ENCODE peak calls at places on chromosome 7, in five cellular contexts. T is ovary, G is cardiac muscle cell, W is brain microvascular endothelial cell, F is heart left ventricle. J is an unnamed sample. For H3K36me3, the result is how much of the 10 kb centered on the place peaks cover.

GRCh38 chr7:132425920-132426319 is 150.3 kb downstream of the PLXNA4 start:
- DNase-seq in W (no peak), T (no peak), F (no peak), G (no peak), J (no peak)

GRCh38 chr7:69342154-69342884 is 256.0 kb upstream of the AUTS2 start:
- DNase-seq in T (no peak), F (no peak), W (no peak), G (no peak), J (no peak)

GRCh38 chr7:42143605-42144252 is 93.3 kb downstream of the GLI3 start:
- DNase-seq in T (no peak), W (peak), F (no peak), G (no peak), J (no peak)

GRCh38 chr7:55081067-55081853 is 62.4 kb downstream of the EGFR start:
- DNase-seq in T (no peak), W (no peak), F (no peak), G (no peak), J (no peak)

GRCh38 chr7:584122-584465 is 64.4 kb upstream of the PDGFA start:
- DNase-seq in G (no peak), W (no peak), T (no peak), F (no peak), J (no peak)

GRCh38 chr7:80916770-80917681 is 1.8 kb downstream of the SEMA3C start:
- DNase-seq in T (no peak), W (peak), G (peak), F (no peak), J (peak)

GRCh38 chr7:32496052-32496813 is 944 bp downstream of the AVL9 start:
- DNase-seq in W (no peak), G (no peak), F (no peak), T (no peak), J (no peak)

GRCh38 chr7:121395494-121395960 is 581 bp downstream of the FAM3C start:
- DNase-seq in G (no peak), W (peak), T (no peak), F (no peak), J (peak)

GRCh38 chr7:157543791-157544190 is 207.0 kb downstream of the DNAJB6 start:
- DNase-seq in W (no peak), F (no peak), T (no peak), G (no peak), J (no peak)

GRCh38 chr7:142918901-142919300 is 14.6 kb downstream of the TRPV5 start:
- DNase-seq in G (no peak), F (no peak), W (no peak), T (no peak), J (no peak)

GRCh38 chr7:89621925-89622641 is 532.2 kb upstream of the STEAP1 start:
- DNase-seq in G (no peak), T (no peak), F (no peak), W (no peak), J (no peak)

GRCh38 chr7:73707045-73707631 is 12.3 kb downstream of the STX1A start:
- DNase-seq in T (no peak), W (peak), G (no peak), F (peak), J (no peak)

GRCh38 chr7:131619336-131620305 is 63.2 kb upstream of the PODXL start:
- DNase-seq in W (no peak), G (no peak), F (no peak), T (no peak), J (peak)

GRCh38 chr7:94414481-94414880 is 19.8 kb downstream of the COL1A2 start:
- DNase-seq in T (no peak), F (no peak), G (no peak), W (no peak), J (peak)
- H3K36me3 ChIP-seq in T (under half), F (under half), G (under half), W (half or more), J (under half)

DNA sequence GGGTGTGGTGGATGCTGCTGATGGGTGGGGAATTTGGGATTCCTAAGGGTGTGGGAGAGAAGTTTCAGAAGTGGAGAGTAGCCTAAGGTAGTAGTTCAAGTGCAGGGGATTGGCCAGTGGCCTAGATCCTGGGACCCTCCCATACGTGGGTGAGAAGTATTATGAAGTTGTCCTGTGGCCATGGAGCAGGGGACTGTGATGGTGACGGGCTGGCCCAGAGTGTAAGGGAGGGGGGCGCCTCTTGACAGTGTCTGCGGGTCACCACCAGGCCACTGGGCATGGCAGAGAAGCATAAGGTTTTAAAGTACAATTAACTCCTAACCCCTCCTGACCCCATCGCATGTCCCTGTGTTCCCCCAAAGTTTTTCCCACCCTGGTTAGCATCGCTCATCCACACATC is 70.2 kb downstream of the RBM33 start:
- DNase-seq in G (no peak), W (no peak), T (no peak), F (no peak), J (no peak)
- H3K36me3 ChIP-seq in G (under half), W (under half), T (under half), F (under half), J (under half)

GRCh38 chr7:92221766-92222165 is 23.9 kb downstream of the KRIT1 start:
- DNase-seq in G (no peak), F (no peak), T (no peak), W (no peak), J (no peak)
- H3K36me3 ChIP-seq in G (half or more), F (half or more), T (under half), W (under half), J (half or more)

GRCh38 chr7:130037703-130038102 is 13.5 kb downstream of the ZC3HC1 start:
- DNase-seq in F (no peak), W (no peak), G (no peak), T (no peak), J (no peak)

GRCh38 chr7:130040576-130040975 is 10.6 kb downstream of the ZC3HC1 start:
- DNase-seq in F (no peak), T (no peak), W (no peak), G (no peak), J (no peak)
- H3K36me3 ChIP-seq in F (under half), T (under half), W (under half), G (under half), J (half or more)

DNA sequence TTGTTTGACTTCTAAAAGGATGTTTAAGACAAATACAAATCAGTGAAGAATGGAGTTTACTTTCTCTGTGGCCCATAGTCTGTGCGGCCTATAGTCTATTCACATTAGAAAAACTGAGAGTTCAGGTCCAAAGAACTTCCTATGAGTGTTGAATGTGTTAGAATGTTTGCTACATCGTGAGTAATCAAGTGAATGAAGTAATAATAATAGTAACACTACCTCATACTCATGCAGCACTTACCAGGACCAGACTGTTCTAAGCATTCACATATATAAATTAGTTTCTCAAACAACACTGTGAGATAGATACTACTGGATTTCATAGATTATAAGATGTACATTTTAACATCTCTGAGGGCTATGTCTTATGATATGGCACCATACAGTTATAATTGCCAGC is 70.4 kb downstream of the RALA start:
- DNase-seq in T (no peak), G (no peak), W (no peak), F (no peak), J (no peak)
- H3K36me3 ChIP-seq in T (under half), G (under half), W (under half), F (under half), J (half or more)

GRCh38 chr7:155308330-155309020 is 10.8 kb downstream of the INSIG1 start:
- DNase-seq in W (no peak), T (no peak), F (no peak), G (no peak), J (no peak)
- H3K36me3 ChIP-seq in W (half or more), T (under half), F (under half), G (under half), J (under half)

GRCh38 chr7:106878748-106879439 is 13.8 kb downstream of the PIK3CG start:
- DNase-seq in W (no peak), T (no peak), G (no peak), F (no peak), J (no peak)

GRCh38 chr7:106872763-106873162 is 7.7 kb downstream of the PIK3CG start:
- DNase-seq in F (no peak), T (no peak), W (no peak), G (no peak), J (no peak)

GRCh38 chr7:106870983-106871410 is 5.9 kb downstream of the PIK3CG start:
- DNase-seq in G (no peak), T (no peak), W (no peak), F (no peak), J (no peak)

GRCh38 chr7:106871793-106872571 is 6.9 kb downstream of the PIK3CG start:
- DNase-seq in T (no peak), G (no peak), F (no peak), W (no peak), J (no peak)

GRCh38 chr7:106875508-106875907 is 10.4 kb downstream of the PIK3CG start:
- DNase-seq in F (no peak), G (no peak), T (no peak), W (no peak), J (no peak)
- H3K36me3 ChIP-seq in F (under half), G (under half), T (under half), W (under half), J (under half)

GRCh38 chr7:6403907-6404306 is 43.8 kb downstream of the DAGLB start:
- DNase-seq in G (no peak), F (no peak), W (no peak), T (no peak), J (no peak)

GRCh38 chr7:6401536-6401935 is 46.2 kb downstream of the DAGLB start:
- DNase-seq in T (no peak), G (no peak), W (no peak), F (no peak), J (no peak)

GRCh38 chr7:6399351-6399750 is 48.4 kb downstream of the DAGLB start:
- DNase-seq in W (no peak), F (no peak), T (no peak), G (no peak), J (no peak)

GRCh38 chr7:6402741-6403140 is 45.0 kb downstream of the DAGLB start:
- DNase-seq in T (no peak), W (no peak), F (no peak), G (no peak), J (no peak)

GRCh38 chr7:6402041-6402440 is 45.7 kb downstream of the DAGLB start:
- DNase-seq in T (no peak), F (no peak), W (no peak), G (no peak), J (no peak)
- H3K36me3 ChIP-seq in T (under half), F (under half), W (half or more), G (under half), J (half or more)

GRCh38 chr7:7118822-7119221 is 63.5 kb upstream of the C1GALT1 start:
- DNase-seq in F (no peak), T (no peak), G (no peak), W (no peak), J (no peak)
- H3K36me3 ChIP-seq in F (under half), T (under half), G (under half), W (under half), J (under half)

GRCh38 chr7:90832726-90833125 is 236.6 kb downstream of the CDK14 start:
- DNase-seq in G (peak), T (no peak), F (no peak), W (no peak), J (no peak)

GRCh38 chr7:90825779-90826178 is 229.7 kb downstream of the CDK14 start:
- DNase-seq in T (no peak), F (no peak), G (no peak), W (no peak), J (no peak)

GRCh38 chr7:90830302-90830701 is 234.2 kb downstream of the CDK14 start:
- DNase-seq in G (no peak), T (no peak), F (no peak), W (no peak), J (no peak)

GRCh38 chr7:90824386-90825307 is 228.5 kb downstream of the CDK14 start:
- DNase-seq in T (no peak), F (no peak), W (peak), G (no peak), J (no peak)

GRCh38 chr7:90828601-90829000 is 232.5 kb downstream of the CDK14 start:
- DNase-seq in G (no peak), F (no peak), T (no peak), W (no peak), J (no peak)
- H3K36me3 ChIP-seq in G (under half), F (under half), T (under half), W (under half), J (under half)

J was measured in SJCRH30.